ENCODE peak calls at places on chromosomes 2 and 18, in four cellular contexts. One of them, this sample, is unnamed.

GRCh38 chr2:96549967-96550786 is 13.6 kb downstream of the ARID5A start:
- DNase-seq in CD8-positive, alpha-beta T cell: no peak
- DNase-seq in heart left ventricle: peak; percentile 63
- DNase-seq in tibial nerve: no peak
- DNase-seq in this sample: no peak

GRCh38 chr18:598053-598665 is 1.4 kb downstream of the CLUL1 start:
- DNase-seq in heart left ventricle: no peak
- DNase-seq in tibial nerve: no peak
- DNase-seq in CD8-positive, alpha-beta T cell: no peak
- DNase-seq in this sample: peak; percentile 46

GRCh38 chr2:119897996-119898395 is 114.9 kb upstream of the EPB41L5 start:
- DNase-seq in heart left ventricle: no peak
- DNase-seq in CD8-positive, alpha-beta T cell: no peak
- DNase-seq in tibial nerve: no peak
- DNase-seq in this sample: no peak

GRCh38 chr2:98824256-98825042 is 93.5 kb upstream of the MGAT4A start:
- DNase-seq in heart left ventricle: no peak
- DNase-seq in tibial nerve: no peak
- DNase-seq in CD8-positive, alpha-beta T cell: no peak
- DNase-seq in this sample: no peak

GRCh38 chr2:70201225-70201768 is 10.5 kb upstream of the C2orf42 start:
- DNase-seq in CD8-positive, alpha-beta T cell: no peak
- DNase-seq in heart left ventricle: no peak
- DNase-seq in tibial nerve: no peak
- DNase-seq in this sample: no peak

GRCh38 chr18:59735269-59735860 is 38.1 kb upstream of the CCBE1 start:
- DNase-seq in heart left ventricle: peak; percentile 64
- DNase-seq in tibial nerve: no peak
- DNase-seq in CD8-positive, alpha-beta T cell: no peak
- DNase-seq in this sample: no peak

GRCh38 chr2:23482188-23482587 is 97.2 kb downstream of the KLHL29 start:
- DNase-seq in tibial nerve: no peak
- DNase-seq in CD8-positive, alpha-beta T cell: no peak
- DNase-seq in heart left ventricle: no peak
- DNase-seq in this sample: no peak

GRCh38 chr2:29238497-29238896 is 123.3 kb downstream of the CLIP4 start:
- DNase-seq in CD8-positive, alpha-beta T cell: no peak
- DNase-seq in heart left ventricle: no peak
- DNase-seq in tibial nerve: no peak
- DNase-seq in this sample: peak; percentile 14

GRCh38 chr2:57943271-57943670 is 103.3 kb upstream of the VRK2 start:
- DNase-seq in CD8-positive, alpha-beta T cell: no peak
- DNase-seq in tibial nerve: no peak
- DNase-seq in heart left ventricle: no peak
- DNase-seq in this sample: no peak

GRCh38 chr18:50961974-50962373 is 5.9 kb upstream of the ELAC1 start:
- DNase-seq in CD8-positive, alpha-beta T cell: no peak
- DNase-seq in tibial nerve: no peak
- DNase-seq in heart left ventricle: no peak
- DNase-seq in this sample: no peak

GRCh38 chr18:56645415-56646016 is 5.6 kb upstream of the WDR7 start:
- DNase-seq in heart left ventricle: no peak
- DNase-seq in CD8-positive, alpha-beta T cell: no peak
- DNase-seq in tibial nerve: no peak
- DNase-seq in this sample: no peak

GRCh38 chr2:38742797-38743559 is 8.2 kb downstream of the SRSF7 start:
- DNase-seq in heart left ventricle: no peak
- DNase-seq in tibial nerve: no peak
- DNase-seq in CD8-positive, alpha-beta T cell: no peak
- DNase-seq in this sample: no peak

GRCh38 chr2:187774551-187775071 is 220.4 kb upstream of the TFPI start:
- DNase-seq in heart left ventricle: no peak
- DNase-seq in CD8-positive, alpha-beta T cell: no peak
- DNase-seq in tibial nerve: no peak
- DNase-seq in this sample: peak; percentile 37

GRCh38 chr2:119464977-119465376 is 33.3 kb downstream of the TMEM37 start:
- DNase-seq in tibial nerve: no peak
- DNase-seq in CD8-positive, alpha-beta T cell: no peak
- DNase-seq in heart left ventricle: peak; percentile 52
- DNase-seq in this sample: no peak

GRCh38 chr2:199602896-199603482 is 145.2 kb upstream of the SATB2 start:
- DNase-seq in heart left ventricle: no peak
- DNase-seq in tibial nerve: no peak
- DNase-seq in CD8-positive, alpha-beta T cell: no peak
- DNase-seq in this sample: no peak

GRCh38 chr2:229445013-229445412 is 173.9 kb upstream of the PID1 start:
- DNase-seq in heart left ventricle: peak; percentile 55
- DNase-seq in tibial nerve: peak; percentile 67
- DNase-seq in CD8-positive, alpha-beta T cell: no peak
- DNase-seq in this sample: peak; percentile 66

GRCh38 chr18:5983479-5983878 is 88.2 kb upstream of the TMEM200C start:
- DNase-seq in CD8-positive, alpha-beta T cell: no peak
- DNase-seq in tibial nerve: no peak
- DNase-seq in heart left ventricle: no peak
- DNase-seq in this sample: no peak

GRCh38 chr2:126933707-126934106 is 35.0 kb downstream of the TEX51 start:
- DNase-seq in heart left ventricle: no peak
- DNase-seq in tibial nerve: no peak
- DNase-seq in CD8-positive, alpha-beta T cell: no peak
- DNase-seq in this sample: no peak

GRCh38 chr18:74455386-74455785 is 1.7 kb downstream of the DIPK1C start:
- DNase-seq in CD8-positive, alpha-beta T cell: no peak
- DNase-seq in heart left ventricle: no peak
- DNase-seq in tibial nerve: no peak
- DNase-seq in this sample: no peak
- H3K27me3 ChIP-seq in CD8-positive, alpha-beta T cell: peaks cover 6% of the 10 kb centered on the region
- H3K27me3 ChIP-seq in heart left ventricle: peaks cover 15% of the 10 kb centered on the region
- H3K27me3 ChIP-seq in tibial nerve: peaks cover 46% of the 10 kb centered on the region
- H3K27me3 ChIP-seq in this sample: peaks cover 69% of the 10 kb centered on the region

DNA sequence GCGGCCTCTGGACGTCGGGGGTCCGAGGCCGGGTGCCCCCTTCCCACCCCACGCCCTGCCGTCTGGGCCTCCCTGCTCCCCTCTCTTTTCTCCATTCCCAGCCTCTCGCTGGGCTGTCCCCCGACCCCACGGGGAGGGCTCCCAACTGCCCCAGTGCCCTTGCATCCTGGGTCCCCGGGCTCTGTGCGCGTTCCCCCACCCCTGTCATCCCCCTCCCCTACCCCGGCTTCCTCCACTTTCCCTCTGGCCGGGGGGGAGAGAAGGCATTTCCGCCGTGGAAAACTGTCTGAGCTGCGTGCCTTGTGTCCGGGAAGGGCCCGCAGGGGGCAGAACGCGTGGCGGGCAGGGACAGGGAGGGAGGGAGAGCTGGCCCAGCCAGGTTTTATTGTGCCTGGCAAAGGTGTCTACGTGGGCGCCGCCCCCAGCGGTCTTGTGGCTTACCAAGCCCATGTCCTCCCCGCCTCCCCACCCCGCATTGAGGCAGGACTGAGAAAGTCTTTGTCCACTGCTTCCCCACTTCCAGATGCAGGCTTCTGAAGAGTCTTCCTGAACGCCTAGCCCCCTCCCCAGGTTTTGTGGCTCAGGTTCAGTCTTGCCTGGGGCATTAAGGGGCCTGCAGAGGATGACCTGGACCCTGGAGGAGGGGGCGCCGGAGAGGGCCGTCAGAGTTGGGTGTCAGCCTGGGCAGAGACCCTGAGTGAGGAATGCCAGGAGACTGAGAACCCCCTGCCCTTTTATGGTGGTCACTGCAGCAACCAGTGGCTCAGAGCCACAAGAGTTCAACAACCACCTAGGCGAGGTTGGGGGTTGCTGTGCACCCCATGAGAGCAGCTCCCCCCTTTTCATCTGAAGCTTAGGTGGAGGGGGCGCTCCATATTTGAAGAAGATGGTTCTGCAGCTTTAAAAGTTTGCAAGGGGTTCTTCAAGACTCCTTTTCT is 1.3 kb downstream of the ITM2C start:
- DNase-seq in tibial nerve: no peak
- DNase-seq in CD8-positive, alpha-beta T cell: peak; percentile 45
- DNase-seq in heart left ventricle: no peak
- DNase-seq in this sample: peak; percentile 37
- H3K4me3 ChIP-seq in tibial nerve: peak overlapping the region; percentile 84
- H3K4me3 ChIP-seq in CD8-positive, alpha-beta T cell: peak overlapping the region; percentile 65
- H3K4me3 ChIP-seq in heart left ventricle: peak overlapping the region; percentile 89
- H3K4me3 ChIP-seq in this sample: peak overlapping the region; percentile 97

GRCh38 chr2:27653397-27653796 is 10.0 kb downstream of the SUPT7L start:
- DNase-seq in tibial nerve: no peak
- DNase-seq in heart left ventricle: no peak
- DNase-seq in CD8-positive, alpha-beta T cell: no peak
- DNase-seq in this sample: no peak
- H3K27me3 ChIP-seq in tibial nerve: no peaks in the 10 kb centered on the region
- H3K27me3 ChIP-seq in heart left ventricle: no peaks in the 10 kb centered on the region
- H3K27me3 ChIP-seq in CD8-positive, alpha-beta T cell: no peaks in the 10 kb centered on the region
- H3K27me3 ChIP-seq in this sample: no peaks in the 10 kb centered on the region

DNA sequence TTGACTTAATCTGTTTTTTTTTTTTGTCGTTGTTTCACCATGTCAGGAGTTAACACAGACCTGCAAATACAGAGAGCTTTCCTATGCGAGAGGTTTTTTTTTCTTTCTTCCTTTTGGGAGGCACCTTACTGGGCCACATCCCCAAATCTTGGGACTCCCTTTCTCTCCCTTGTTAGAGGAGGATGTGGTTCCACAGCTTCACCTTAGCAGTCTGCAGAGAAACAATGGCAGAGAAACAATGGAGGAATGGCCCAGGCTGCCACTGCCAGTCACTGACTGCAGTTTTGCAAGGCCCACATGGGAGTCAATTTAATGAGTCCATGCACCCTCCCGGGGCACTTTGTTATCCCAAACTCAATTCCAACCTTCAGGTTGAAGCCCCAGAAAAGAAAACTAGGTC is 20.8 kb upstream of the PDK1 start:
- DNase-seq in CD8-positive, alpha-beta T cell: no peak
- DNase-seq in heart left ventricle: no peak
- DNase-seq in tibial nerve: no peak
- DNase-seq in this sample: no peak
- H3K4me3 ChIP-seq in CD8-positive, alpha-beta T cell: no peak overlapping the region
- H3K4me3 ChIP-seq in heart left ventricle: no peak overlapping the region
- H3K4me3 ChIP-seq in tibial nerve: no peak overlapping the region
- H3K4me3 ChIP-seq in this sample: no peak overlapping the region

DNA sequence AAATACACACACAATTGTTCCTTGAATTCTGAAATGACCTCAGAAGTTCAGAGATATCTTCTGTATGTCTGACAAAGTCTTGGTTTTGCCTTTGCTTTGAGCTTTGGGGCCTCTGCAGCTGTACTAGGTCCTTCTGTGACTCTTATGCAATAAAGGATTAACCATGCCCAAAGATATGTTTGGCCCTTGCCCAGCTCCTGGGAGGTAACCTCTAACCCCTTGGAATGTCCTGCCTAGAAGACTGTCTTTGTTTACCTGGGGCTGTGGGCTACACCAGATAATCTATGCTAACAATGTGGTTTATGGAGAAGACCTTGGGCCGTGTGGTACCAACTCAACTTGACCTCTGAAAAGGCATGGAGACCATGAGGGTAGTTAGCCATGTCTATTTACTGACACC is 140.9 kb upstream of the CAPN13 start:
- DNase-seq in CD8-positive, alpha-beta T cell: no peak
- DNase-seq in heart left ventricle: no peak
- DNase-seq in tibial nerve: no peak
- DNase-seq in this sample: no peak
- H3K27me3 ChIP-seq in CD8-positive, alpha-beta T cell: no peaks in the 10 kb centered on the region
- H3K27me3 ChIP-seq in heart left ventricle: no peaks in the 10 kb centered on the region
- H3K27me3 ChIP-seq in tibial nerve: no peaks in the 10 kb centered on the region
- H3K27me3 ChIP-seq in this sample: no peaks in the 10 kb centered on the region

GRCh38 chr2:166610180-166610919 is 116.3 kb upstream of the SCN7A start:
- DNase-seq in CD8-positive, alpha-beta T cell: no peak
- DNase-seq in tibial nerve: no peak
- DNase-seq in heart left ventricle: peak; percentile 25
- DNase-seq in this sample: no peak
- H3K4me3 ChIP-seq in CD8-positive, alpha-beta T cell: no peak overlapping the region
- H3K4me3 ChIP-seq in tibial nerve: peak overlapping the region; percentile 19
- H3K4me3 ChIP-seq in heart left ventricle: peak overlapping the region; percentile 7
- H3K4me3 ChIP-seq in this sample: no peak overlapping the region

GRCh38 chr2:94994063-94994913 is 31.2 kb upstream of the MAL start:
- DNase-seq in CD8-positive, alpha-beta T cell: no peak
- DNase-seq in tibial nerve: no peak
- DNase-seq in heart left ventricle: no peak
- DNase-seq in this sample: no peak
- H3K27me3 ChIP-seq in CD8-positive, alpha-beta T cell: peaks cover 3% of the 10 kb centered on the region
- H3K27me3 ChIP-seq in tibial nerve: peaks cover 48% of the 10 kb centered on the region
- H3K27me3 ChIP-seq in heart left ventricle: peaks cover 22% of the 10 kb centered on the region
- H3K27me3 ChIP-seq in this sample: no peaks in the 10 kb centered on the region

GRCh38 chr2:215626812-215627281 is 191.0 kb upstream of the FN1 start:
- DNase-seq in heart left ventricle: no peak
- DNase-seq in tibial nerve: no peak
- DNase-seq in CD8-positive, alpha-beta T cell: no peak
- DNase-seq in this sample: no peak

GRCh38 chr2:215625207-215625606 is 189.3 kb upstream of the FN1 start:
- DNase-seq in tibial nerve: no peak
- DNase-seq in heart left ventricle: no peak
- DNase-seq in CD8-positive, alpha-beta T cell: no peak
- DNase-seq in this sample: no peak

GRCh38 chr2:215622836-215623235 is 187.0 kb upstream of the FN1 start:
- DNase-seq in CD8-positive, alpha-beta T cell: no peak
- DNase-seq in heart left ventricle: no peak
- DNase-seq in tibial nerve: no peak
- DNase-seq in this sample: no peak

GRCh38 chr2:215624423-215624829 is 188.6 kb upstream of the FN1 start:
- DNase-seq in tibial nerve: no peak
- DNase-seq in heart left ventricle: no peak
- DNase-seq in CD8-positive, alpha-beta T cell: no peak
- DNase-seq in this sample: no peak

GRCh38 chr2:215626063-215626462 is 190.2 kb upstream of the FN1 start:
- DNase-seq in heart left ventricle: no peak
- DNase-seq in CD8-positive, alpha-beta T cell: no peak
- DNase-seq in tibial nerve: no peak
- DNase-seq in this sample: no peak
- H3K4me3 ChIP-seq in heart left ventricle: no peak overlapping the region
- H3K4me3 ChIP-seq in CD8-positive, alpha-beta T cell: no peak overlapping the region
- H3K4me3 ChIP-seq in tibial nerve: no peak overlapping the region
- H3K4me3 ChIP-seq in this sample: no peak overlapping the region